ENCODE peak calls at places on chromosomes 6 and 20, in nine cellular contexts. T is stimulated activated CD8-positive, alpha-beta memory T cell treated with anti-CD3 and anti-CD28 coated beads, Interleukin-2, amount 100 ng/mL, for 48 hours; K is OCI-M1; V is HFFc6; Y is AG04449; R is activated naive CD4-positive, alpha-beta T cell; H is PC-3; G is suprapubic skin; Q is amniotic stem cell. L is an unnamed sample.

GRCh38 chr20:12252793-12253192 is 335.1 kb downstream of the BTBD3 start:
- DNase-seq in T (no peak), K (no peak), V (no peak), Y (no peak), R (no peak), H (no peak), G (no peak), Q (no peak), L (no peak)

GRCh38 chr6:24927985-24928735 is 7.6 kb downstream of the RIPOR2 start:
- DNase-seq in T (no peak), K (no peak), V (peak; percentile 60), Y (peak; percentile 19), R (no peak), H (peak; percentile 41), G (no peak), Q (no peak), L (no peak)

GRCh38 chr20:25254571-25254970 is 6.7 kb downstream of the PYGB start:
- DNase-seq in T (no peak), K (no peak), V (no peak), Y (no peak), R (no peak), H (no peak), G (no peak), Q (no peak), L (no peak)

GRCh38 chr20:61288331-61288784 is 36.3 kb downstream of the CDH4 start:
- DNase-seq in T (no peak), K (no peak), V (no peak), Y (no peak), R (no peak), H (no peak), G (no peak), Q (no peak), L (peak; percentile 11)

GRCh38 chr6:128494440-128494839 is 26.0 kb downstream of the PTPRK start:
- DNase-seq in T (no peak), K (no peak), V (no peak), Y (no peak), R (no peak), H (no peak), G (no peak), Q (no peak), L (no peak)

GRCh38 chr6:106511274-106512047 is 117.8 kb downstream of the RTN4IP1 start:
- DNase-seq in T (no peak), K (no peak), V (peak; percentile 54), Y (no peak), R (no peak), H (peak; percentile 52), G (peak; percentile 75), Q (no peak), L (no peak)

GRCh38 chr20:1664911-1665310 is 7.3 kb upstream of the SIRPG start:
- DNase-seq in T (peak; percentile 50), K (no peak), V (no peak), Y (no peak), R (peak; percentile 10), H (no peak), G (no peak), Q (no peak), L (no peak)

GRCh38 chr20:59820204-59821041 is 113.0 kb downstream of the SYCP2 start:
- DNase-seq in T (no peak), K (no peak), V (no peak), Y (no peak), R (no peak), H (peak; percentile 38), G (peak; percentile 75), Q (no peak), L (no peak)

GRCh38 chr20:51562027-51562333 is 19.5 kb upstream of the NFATC2 start:
- DNase-seq in T (no peak), K (no peak), V (peak; percentile 25), Y (no peak), R (no peak), H (no peak), G (peak; percentile 71), Q (peak; percentile 16), L (no peak)

GRCh38 chr6:167932468-167933276 is 64.8 kb upstream of the KIF25 start:
- DNase-seq in T (no peak), K (no peak), V (no peak), Y (no peak), R (no peak), H (no peak), G (no peak), Q (no peak), L (no peak)

GRCh38 chr6:44289726-44290125 is 19.5 kb downstream of the TMEM151B start:
- DNase-seq in T (no peak), K (no peak), V (no peak), Y (no peak), R (no peak), H (no peak), G (no peak), Q (no peak), L (no peak)

GRCh38 chr20:64109831-64110391 is 2.5 kb upstream of the NPBWR2 start:
- DNase-seq in T (no peak), K (no peak), V (no peak), Y (no peak), R (no peak), H (no peak), G (peak; percentile 48), Q (no peak), L (no peak)

GRCh38 chr20:54662064-54662463 is 186.7 kb downstream of the DOK5 start:
- DNase-seq in T (no peak), K (no peak), V (no peak), Y (no peak), R (no peak), H (no peak), G (no peak), Q (no peak), L (no peak)

GRCh38 chr6:14783594-14783993 is 462.3 kb upstream of the JARID2 start:
- DNase-seq in T (no peak), K (no peak), V (no peak), Y (no peak), R (no peak), H (no peak), G (no peak), Q (no peak), L (no peak)

GRCh38 chr6:165701564-165702354 is 38.7 kb upstream of the PDE10A start:
- DNase-seq in T (no peak), K (no peak), V (no peak), Y (no peak), R (no peak), H (no peak), G (no peak), Q (no peak), L (no peak)

GRCh38 chr6:17474289-17474688 is 80.9 kb downstream of the CAP2 start:
- DNase-seq in T (no peak), K (no peak), V (no peak), Y (no peak), R (no peak), H (no peak), G (no peak), Q (no peak), L (no peak)

GRCh38 chr6:1027109-1027794 is 284.6 kb upstream of the FOXQ1 start:
- DNase-seq in T (no peak), K (no peak), V (peak; percentile 72), Y (no peak), R (no peak), H (peak; percentile 57), G (no peak), Q (no peak), L (no peak)

GRCh38 chr20:59081036-59081435 is 38.5 kb upstream of the PRELID3B start:
- DNase-seq in T (no peak), K (no peak), V (no peak), Y (no peak), R (no peak), H (no peak), G (no peak), Q (no peak), L (no peak)